ENCODE peak calls at places on chromosome 9, in eight cellular contexts. A is lower leg skin, H is transverse colon, V is A549, D is esophagus muscularis mucosa, C is ovary, T is IMR-90, R is HCT116. K is an unnamed sample.

GRCh38 chr9:107138261-107138992 is 144.7 kb upstream of the RAD23B start:
- DNase-seq in D (no peak), T (no peak), C (no peak), R (no peak), A (no peak), H (no peak), V (no peak), K (no peak)

GRCh38 chr9:7976167-7976755 is 176.7 kb upstream of the DMAC1 start:
- DNase-seq in V (no peak), H (peak; percentile 15), R (no peak), T (no peak), C (no peak), D (no peak), A (no peak), K (no peak)

GRCh38 chr9:71968541-71969090 is 57.2 kb downstream of the C9orf85 start:
- DNase-seq in C (no peak), H (no peak), A (no peak), T (no peak), D (no peak), R (no peak), V (no peak), K (no peak)

GRCh38 chr9:98864257-98865180 is 57.0 kb downstream of the GALNT12 start:
- DNase-seq in V (no peak), T (peak; percentile 66), H (no peak), R (no peak), A (peak; percentile 86), C (no peak), D (no peak), K (no peak)

GRCh38 chr9:117744856-117745389 is 40.7 kb downstream of the TLR4 start:
- DNase-seq in V (no peak), H (no peak), C (no peak), A (peak; percentile 85), T (no peak), R (no peak), D (no peak), K (no peak)

GRCh38 chr9:123064662-123065061 is 31.2 kb downstream of the GPR21 start:
- DNase-seq in C (no peak), R (no peak), H (no peak), T (no peak), A (no peak), V (no peak), D (no peak), K (no peak)

GRCh38 chr9:116456490-116457088 is 230.5 kb upstream of the TRIM32 start:
- DNase-seq in A (no peak), R (no peak), T (no peak), C (no peak), D (no peak), V (no peak), H (no peak), K (no peak)

GRCh38 chr9:29778281-29778849 is 2205.1 kb upstream of the C9orf72 start:
- DNase-seq in H (no peak), R (no peak), T (no peak), A (no peak), V (no peak), D (no peak), C (no peak), K (no peak)

GRCh38 chr9:10806873-10807272 is 194.1 kb upstream of the PTPRD start:
- DNase-seq in R (no peak), V (no peak), D (no peak), H (no peak), C (no peak), A (no peak), T (no peak), K (no peak)

GRCh38 chr9:91837982-91838731 is 111.9 kb downstream of the ROR2 start:
- DNase-seq in C (peak; percentile 67), V (peak; percentile 19), A (no peak), R (peak; percentile 63), T (peak; percentile 71), D (no peak), H (peak; percentile 75), K (peak; percentile 92)

GRCh38 chr9:78539904-78540303 is 243.0 kb downstream of the PSAT1 start:
- DNase-seq in T (peak; percentile 77), A (no peak), R (no peak), D (peak; percentile 24), H (no peak), C (no peak), V (peak; percentile 74), K (no peak)

GRCh38 chr9:129383415-129384088 is 205.5 kb upstream of the IER5L start:
- DNase-seq in T (peak; percentile 56), D (no peak), H (peak; percentile 82), V (no peak), A (peak; percentile 95), R (no peak), C (peak; percentile 86), K (peak; percentile 81)
- TF ChIP-seq CTCF in T (peak; percentile 21), D (peak; percentile 20), H (no peak), V (no peak), A (no peak), R (no peak), C (peak; percentile 30), K (peak; percentile 17)

GRCh38 chr9:131732061-131732526 is 7.8 kb downstream of the RAPGEF1 start:
- DNase-seq in A (no peak), V (no peak), H (peak; percentile 57), R (no peak), D (no peak), T (peak; percentile 78), C (no peak), K (no peak)
- TF ChIP-seq POLR2A in A (no peak), V (no peak), H (no peak), R (no peak), D (no peak), T (no peak), C (no peak), K (no peak)

GRCh38 chr9:121055642-121056143 is 5.6 kb upstream of the C5 start:
- DNase-seq in T (peak; percentile 3), D (no peak), A (peak; percentile 34), C (no peak), V (peak; percentile 74), R (no peak), H (no peak), K (no peak)
- TF ChIP-seq CTCF in T (peak; percentile 15), D (peak; percentile 22), A (no peak), C (no peak), V (peak; percentile 41), R (peak; percentile 84), H (peak; percentile 41), K (no peak)

DNA sequence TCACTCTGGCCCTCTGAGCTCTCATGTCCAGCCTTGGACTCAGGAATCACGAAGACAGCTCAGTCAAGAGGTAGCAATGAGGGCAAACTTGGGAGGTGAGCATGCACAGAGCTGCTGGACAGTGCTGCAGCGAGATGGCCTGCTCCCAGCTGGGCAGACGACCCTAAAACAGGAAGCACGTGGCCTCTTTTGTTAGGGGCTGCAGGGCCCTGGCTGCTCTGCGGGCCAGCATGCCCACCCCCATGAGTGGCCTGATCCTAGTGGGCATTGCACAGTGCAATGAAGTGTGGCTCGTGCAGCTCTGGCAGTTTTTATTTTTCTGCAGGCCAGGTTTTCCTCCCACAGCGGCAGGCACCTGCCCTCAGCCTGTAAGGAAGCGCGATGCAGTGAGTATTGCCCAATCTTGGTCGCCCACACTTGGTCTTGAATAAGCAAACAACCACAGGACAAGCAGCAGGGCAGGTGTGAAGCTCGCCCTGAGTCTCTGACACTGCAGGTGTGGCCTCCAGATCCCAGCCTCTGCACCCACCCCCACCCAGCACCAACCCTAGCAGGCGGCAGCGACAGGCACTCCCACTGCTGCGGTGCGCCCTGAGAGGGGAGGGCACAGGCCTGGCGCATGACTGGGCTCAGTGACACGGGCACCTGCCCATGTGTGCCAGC is 60.8 kb downstream of the SEMA4D start:
- DNase-seq in T (no peak), H (peak; percentile 81), D (no peak), C (no peak), A (peak; percentile 82), V (no peak), R (no peak), K (no peak)
- TF ChIP-seq POLR2A in T (no peak), H (no peak), D (no peak), C (no peak), A (no peak), V (no peak), R (no peak), K (no peak)